ENCODE peak calls at places on chromosomes 2 and 18, in seven cellular contexts. One of them, this sample, is unnamed.

GRCh38 chr2:3759331-3759730 is 56.0 kb downstream of the DCDC2C start:
- DNase-seq in smooth muscle cell of the brain vasculature: no peak
- DNase-seq in stomach: no peak
- DNase-seq in GM12891: no peak
- DNase-seq in right cardiac atrium: no peak
- DNase-seq in glutamatergic neuron: no peak
- DNase-seq in transverse colon: no peak
- DNase-seq in this sample: no peak

GRCh38 chr2:145091967-145092366 is 572.0 kb upstream of the ZEB2 start:
- DNase-seq in smooth muscle cell of the brain vasculature: no peak
- DNase-seq in stomach: no peak
- DNase-seq in GM12891: no peak
- DNase-seq in right cardiac atrium: no peak
- DNase-seq in glutamatergic neuron: no peak
- DNase-seq in transverse colon: no peak
- DNase-seq in this sample: no peak

GRCh38 chr2:111135910-111136297 is 15.2 kb downstream of the BCL2L11 start:
- DNase-seq in smooth muscle cell of the brain vasculature: no peak
- DNase-seq in stomach: no peak
- DNase-seq in GM12891: no peak
- DNase-seq in right cardiac atrium: peak
- DNase-seq in glutamatergic neuron: peak
- DNase-seq in transverse colon: no peak
- DNase-seq in this sample: no peak

GRCh38 chr2:101063352-101063751 is 61.3 kb downstream of the RPL31 start:
- DNase-seq in smooth muscle cell of the brain vasculature: no peak
- DNase-seq in stomach: no peak
- DNase-seq in GM12891: no peak
- DNase-seq in right cardiac atrium: no peak
- DNase-seq in glutamatergic neuron: no peak
- DNase-seq in transverse colon: no peak
- DNase-seq in this sample: no peak

GRCh38 chr2:120445431-120446143 is 99.7 kb downstream of the INHBB start:
- DNase-seq in smooth muscle cell of the brain vasculature: no peak
- DNase-seq in stomach: no peak
- DNase-seq in GM12891: no peak
- DNase-seq in right cardiac atrium: no peak
- DNase-seq in glutamatergic neuron: no peak
- DNase-seq in transverse colon: no peak
- DNase-seq in this sample: peak

GRCh38 chr2:20578895-20579825 is 71.7 kb downstream of the HS1BP3 start:
- DNase-seq in smooth muscle cell of the brain vasculature: peak
- DNase-seq in stomach: peak
- DNase-seq in GM12891: no peak
- DNase-seq in right cardiac atrium: peak
- DNase-seq in glutamatergic neuron: peak
- DNase-seq in transverse colon: peak
- DNase-seq in this sample: no peak

GRCh38 chr2:190809876-190810525 is 70.6 kb upstream of the GLS start:
- DNase-seq in smooth muscle cell of the brain vasculature: no peak
- DNase-seq in stomach: no peak
- DNase-seq in GM12891: no peak
- DNase-seq in right cardiac atrium: no peak
- DNase-seq in glutamatergic neuron: no peak
- DNase-seq in transverse colon: no peak
- DNase-seq in this sample: no peak

GRCh38 chr2:63056309-63057065 is 5.9 kb downstream of the OTX1 start:
- DNase-seq in smooth muscle cell of the brain vasculature: no peak
- DNase-seq in stomach: no peak
- DNase-seq in GM12891: no peak
- DNase-seq in right cardiac atrium: no peak
- DNase-seq in glutamatergic neuron: peak
- DNase-seq in transverse colon: peak
- DNase-seq in this sample: peak

GRCh38 chr2:152058655-152059054 is 40.2 kb downstream of the CACNB4 start:
- DNase-seq in smooth muscle cell of the brain vasculature: no peak
- DNase-seq in stomach: no peak
- DNase-seq in GM12891: no peak
- DNase-seq in right cardiac atrium: no peak
- DNase-seq in glutamatergic neuron: no peak
- DNase-seq in transverse colon: no peak
- DNase-seq in this sample: no peak

GRCh38 chr18:78974115-78974740 is 5.4 kb upstream of the SALL3 start:
- DNase-seq in smooth muscle cell of the brain vasculature: no peak
- DNase-seq in stomach: no peak
- DNase-seq in GM12891: no peak
- DNase-seq in right cardiac atrium: no peak
- DNase-seq in glutamatergic neuron: no peak
- DNase-seq in transverse colon: no peak
- DNase-seq in this sample: peak

GRCh38 chr2:55155764-55156221 is 76.3 kb downstream of the CLHC1 start:
- DNase-seq in smooth muscle cell of the brain vasculature: no peak
- DNase-seq in stomach: no peak
- DNase-seq in GM12891: no peak
- DNase-seq in right cardiac atrium: no peak
- DNase-seq in glutamatergic neuron: no peak
- DNase-seq in transverse colon: no peak
- DNase-seq in this sample: no peak

GRCh38 chr18:55593888-55594287 is 5.9 kb upstream of the TCF4 start:
- DNase-seq in smooth muscle cell of the brain vasculature: no peak
- DNase-seq in stomach: no peak
- DNase-seq in GM12891: no peak
- DNase-seq in right cardiac atrium: no peak
- DNase-seq in glutamatergic neuron: no peak
- DNase-seq in transverse colon: no peak
- DNase-seq in this sample: no peak

GRCh38 chr2:221346411-221346810 is 225.7 kb downstream of the EPHA4 start:
- DNase-seq in smooth muscle cell of the brain vasculature: no peak
- DNase-seq in stomach: no peak
- DNase-seq in GM12891: no peak
- DNase-seq in right cardiac atrium: no peak
- DNase-seq in glutamatergic neuron: no peak
- DNase-seq in transverse colon: no peak
- DNase-seq in this sample: no peak

GRCh38 chr2:199459286-199460100 is 1.8 kb upstream of the SATB2 start:
- DNase-seq in smooth muscle cell of the brain vasculature: peak
- DNase-seq in stomach: peak
- DNase-seq in GM12891: peak
- DNase-seq in right cardiac atrium: peak
- DNase-seq in glutamatergic neuron: peak
- DNase-seq in transverse colon: peak
- DNase-seq in this sample: peak

GRCh38 chr2:30236591-30237245 is 5.4 kb downstream of the LBH start:
- DNase-seq in smooth muscle cell of the brain vasculature: no peak
- DNase-seq in stomach: peak
- DNase-seq in GM12891: no peak
- DNase-seq in right cardiac atrium: no peak
- DNase-seq in glutamatergic neuron: no peak
- DNase-seq in transverse colon: no peak
- DNase-seq in this sample: no peak

GRCh38 chr2:213678437-213679218 is 394.4 kb downstream of the SPAG16 start:
- DNase-seq in smooth muscle cell of the brain vasculature: no peak
- DNase-seq in stomach: no peak
- DNase-seq in GM12891: no peak
- DNase-seq in right cardiac atrium: no peak
- DNase-seq in glutamatergic neuron: no peak
- DNase-seq in transverse colon: no peak
- DNase-seq in this sample: no peak

This sample was measured in nephron progenitor cell.